ENCODE peak calls at places on chromosomes 1 and 21, in four cellular contexts. E, Z, D and K are unnamed samples.

GRCh38 chr1:234154320-234155251 is 218.7 kb upstream of the COA6 start:
- DNase-seq in E (no peak), Z (peak), D (no peak), K (peak)

GRCh38 chr21:34020005-34020847 is 53.2 kb upstream of the MRPS6 start:
- DNase-seq in E (no peak), Z (no peak), D (no peak), K (peak)

GRCh38 chr1:31793586-31794285 is 22.1 kb downstream of the SPOCD1 start:
- DNase-seq in E (peak), Z (no peak), D (no peak), K (no peak)

GRCh38 chr1:28110555-28110954 is 22.1 kb upstream of the EYA3 start:
- DNase-seq in E (no peak), Z (no peak), D (no peak), K (no peak)

GRCh38 chr1:20164694-20165202 is 21.1 kb upstream of the UBXN10 start:
- DNase-seq in E (no peak), Z (no peak), D (peak), K (no peak)

GRCh38 chr1:154767315-154768240 is 102.5 kb downstream of the KCNN3 start:
- DNase-seq in E (no peak), Z (no peak), D (no peak), K (no peak)

GRCh38 chr1:66258404-66259105 is 275.4 kb upstream of the SGIP1 start:
- DNase-seq in E (no peak), Z (no peak), D (no peak), K (no peak)

GRCh38 chr1:168488153-168488552 is 55.6 kb downstream of the XCL2 start:
- DNase-seq in E (no peak), Z (no peak), D (peak), K (no peak)

GRCh38 chr1:188188317-188188716 is 1359.6 kb downstream of the PLA2G4A start:
- DNase-seq in E (no peak), Z (no peak), D (no peak), K (no peak)
- TF ChIP-seq CTCF in E (no peak), Z (no peak), D (no peak), K (no peak)

GRCh38 chr1:103448560-103448959 is 76.9 kb upstream of the RNPC3 start:
- DNase-seq in E (no peak), Z (no peak), D (no peak), K (no peak)

GRCh38 chr1:103447471-103447870 is 78.0 kb upstream of the RNPC3 start:
- DNase-seq in E (no peak), Z (no peak), D (no peak), K (no peak)
- TF ChIP-seq CTCF in E (no peak), Z (no peak), D (no peak), K (no peak)

GRCh38 chr1:205375816-205376545 is 19.3 kb upstream of the KLHDC8A start:
- DNase-seq in E (no peak), Z (no peak), D (no peak), K (no peak)
- TF ChIP-seq CTCF in E (no peak), Z (no peak), D (no peak), K (no peak)

GRCh38 chr1:153353226-153353947 is 4.3 kb upstream of the S100A9 start:
- DNase-seq in E (no peak), Z (peak), D (no peak), K (no peak)
- TF ChIP-seq CTCF in E (no peak), Z (no peak), D (peak), K (peak)

GRCh38 chr1:151032164-151032563 is 4.2 kb upstream of the BNIPL start:
- DNase-seq in E (no peak), Z (no peak), D (no peak), K (no peak)
- TF ChIP-seq CTCF in E (no peak), Z (no peak), D (no peak), K (no peak)

DNA sequence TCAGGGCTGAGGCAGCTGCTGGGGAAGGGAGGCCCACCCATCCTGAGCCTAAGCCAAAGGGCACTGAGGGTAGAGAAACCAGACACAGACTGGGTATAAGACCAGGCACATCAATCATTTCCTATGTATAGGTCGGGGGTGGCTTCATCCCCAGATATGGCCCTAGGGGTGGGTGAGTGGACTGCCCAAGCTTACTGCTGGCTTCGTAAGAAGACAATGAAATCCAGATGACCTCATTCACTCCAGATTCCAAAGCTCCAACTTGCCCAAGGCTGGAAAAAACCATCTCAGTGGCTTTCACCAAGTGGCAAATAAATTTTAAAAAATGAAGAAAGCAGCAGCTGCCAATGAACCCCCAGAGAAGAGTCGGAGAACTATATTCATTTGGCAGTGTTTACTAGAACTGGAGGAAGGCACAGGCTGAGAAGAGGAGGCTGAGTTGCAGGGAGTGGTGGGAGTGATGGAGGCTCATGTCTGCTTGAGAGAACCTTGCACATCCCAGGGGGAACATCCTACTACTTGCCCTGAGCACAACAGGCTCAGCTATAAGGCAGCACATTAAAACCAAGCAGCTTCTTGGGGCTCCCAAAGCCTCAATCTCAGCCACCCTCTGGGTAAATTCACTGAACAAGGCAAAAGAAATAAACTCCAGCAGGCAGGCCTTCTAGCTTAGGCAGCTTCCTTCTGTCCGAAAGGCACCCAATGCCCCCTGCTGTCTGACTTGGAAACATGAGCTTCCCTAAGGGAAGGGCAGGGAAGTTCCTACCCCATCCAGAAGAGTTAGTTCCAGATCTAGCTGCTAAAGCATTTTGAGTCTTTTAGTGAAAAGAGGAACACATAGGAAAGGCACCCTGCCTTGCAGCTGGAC is 14.1 kb downstream of the PEA15 start:
- DNase-seq in E (no peak), Z (no peak), D (peak), K (no peak)
- TF ChIP-seq CTCF in E (peak), Z (no peak), D (peak), K (no peak)

GRCh38 chr21:21373969-21374368 is 375.8 kb downstream of the NCAM2 start:
- DNase-seq in E (no peak), Z (no peak), D (no peak), K (no peak)
- TF ChIP-seq CTCF in E (no peak), Z (no peak), D (no peak), K (no peak)

GRCh38 chr1:152745289-152745704 is 12.5 kb upstream of the KPRP start:
- DNase-seq in E (no peak), Z (no peak), D (no peak), K (no peak)
- TF ChIP-seq CTCF in E (no peak), Z (no peak), D (no peak), K (no peak)